ENCODE peak calls at places on chromosomes 3 and 15, in ten cellular contexts. N, T, F, K, P, E, O, U, G and W are unnamed samples.

GRCh38 chr15:90234519-90234988 is 545 bp downstream of the GDPGP1 start:
- DNase-seq in N (no peak), T (peak), F (no peak), K (no peak), P (no peak), E (no peak), O (peak), U (peak), G (no peak), W (no peak)

GRCh38 chr3:120468635-120469295 is 18.0 kb upstream of the FSTL1 start:
- DNase-seq in N (no peak), T (no peak), F (no peak), K (no peak), P (no peak), E (no peak), O (no peak), U (no peak), G (no peak), W (no peak)

GRCh38 chr3:177124882-177125281 is 72.4 kb downstream of the TBL1XR1 start:
- DNase-seq in N (no peak), T (no peak), F (no peak), K (no peak), P (no peak), E (no peak), O (no peak), U (no peak), G (no peak), W (no peak)

GRCh38 chr15:38069506-38069905 is 135.1 kb downstream of the TMCO5A start:
- DNase-seq in N (peak), T (peak), F (peak), K (no peak), P (no peak), E (no peak), O (no peak), U (no peak), G (no peak), W (peak)

GRCh38 chr15:32923176-32923575 is 205.4 kb downstream of the GREM1 start:
- DNase-seq in N (no peak), T (no peak), F (no peak), K (no peak), P (no peak), E (no peak), O (no peak), U (no peak), G (no peak), W (no peak)

GRCh38 chr3:150299221-150299620 is 108.9 kb upstream of the TSC22D2 start:
- DNase-seq in N (no peak), T (no peak), F (no peak), K (no peak), P (peak), E (no peak), O (no peak), U (no peak), G (no peak), W (no peak)

GRCh38 chr15:31843426-31844055 is 186.8 kb upstream of the CHRNA7 start:
- DNase-seq in N (no peak), T (no peak), F (no peak), K (no peak), P (no peak), E (no peak), O (no peak), U (no peak), G (peak), W (no peak)

GRCh38 chr15:71435552-71435951 is 320.3 kb downstream of the THSD4 start:
- DNase-seq in N (no peak), T (no peak), F (no peak), K (no peak), P (no peak), E (no peak), O (no peak), U (no peak), G (no peak), W (no peak)

GRCh38 chr3:135000465-135000864 is 205.4 kb downstream of the EPHB1 start:
- DNase-seq in N (no peak), T (no peak), F (no peak), K (no peak), P (no peak), E (no peak), O (no peak), U (no peak), G (peak), W (no peak)

GRCh38 chr3:134601539-134602439 is 49.0 kb downstream of the KY start:
- DNase-seq in N (no peak), T (peak), F (no peak), K (no peak), P (peak), E (no peak), O (no peak), U (no peak), G (peak), W (no peak)

GRCh38 chr15:22968356-22968755 is 11.8 kb downstream of the CYFIP1 start:
- DNase-seq in N (no peak), T (peak), F (no peak), K (no peak), P (no peak), E (no peak), O (no peak), U (no peak), G (no peak), W (no peak)

GRCh38 chr15:66878761-66879160 is 176.7 kb downstream of the SMAD6 start:
- DNase-seq in N (no peak), T (no peak), F (no peak), K (no peak), P (peak), E (no peak), O (no peak), U (no peak), G (peak), W (peak)

GRCh38 chr3:10198761-10199688 is 34.3 kb downstream of the IRAK2 start:
- DNase-seq in N (no peak), T (peak), F (peak), K (peak), P (no peak), E (no peak), O (peak), U (no peak), G (no peak), W (peak)

GRCh38 chr15:40425681-40426080 is 15.1 kb upstream of the BAHD1 start:
- DNase-seq in N (no peak), T (no peak), F (no peak), K (no peak), P (no peak), E (no peak), O (no peak), U (no peak), G (no peak), W (no peak)

GRCh38 chr3:36796896-36797295 is 32.5 kb upstream of the DCLK3 start:
- DNase-seq in N (no peak), T (peak), F (no peak), K (no peak), P (no peak), E (no peak), O (no peak), U (no peak), G (no peak), W (no peak)

GRCh38 chr3:36786921-36787890 is 22.9 kb upstream of the DCLK3 start:
- DNase-seq in N (no peak), T (no peak), F (no peak), K (no peak), P (no peak), E (peak), O (no peak), U (no peak), G (peak), W (no peak)

GRCh38 chr3:36790765-36791164 is 26.4 kb upstream of the DCLK3 start:
- DNase-seq in N (no peak), T (no peak), F (no peak), K (no peak), P (no peak), E (no peak), O (no peak), U (no peak), G (peak), W (no peak)

GRCh38 chr3:36795622-36796021 is 31.3 kb upstream of the DCLK3 start:
- DNase-seq in N (no peak), T (no peak), F (no peak), K (no peak), P (no peak), E (no peak), O (no peak), U (no peak), G (peak), W (no peak)

DNA sequence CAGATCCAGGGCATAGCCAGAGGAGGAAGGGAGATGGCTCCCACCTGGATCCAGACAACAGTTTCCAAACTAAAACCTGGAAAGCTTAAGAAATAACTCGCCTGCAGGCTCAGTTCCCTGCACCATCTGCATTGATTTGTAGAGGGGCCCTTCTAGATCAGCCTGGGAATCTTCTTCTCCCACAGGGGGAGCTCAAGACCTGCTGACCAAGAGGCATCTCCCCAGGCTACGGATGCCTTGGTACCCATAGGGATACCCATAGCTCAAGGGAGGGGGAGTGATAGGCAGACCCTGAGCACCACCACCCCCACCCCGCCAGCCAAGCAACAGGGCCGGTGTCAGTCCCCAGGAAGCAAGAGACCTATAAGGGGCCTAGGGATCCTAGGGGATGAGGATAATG is 28.0 kb upstream of the DCLK3 start:
- DNase-seq in N (no peak), T (peak), F (no peak), K (no peak), P (peak), E (no peak), O (peak), U (peak), G (peak), W (peak)
- TF ChIP-seq CTCF in N (no peak), T (peak), F (no peak), K (no peak), P (peak), E (peak), O (peak), U (peak), G (no peak), W (peak)

GRCh38 chr3:172125963-172126403 is 86.6 kb downstream of the FNDC3B start:
- DNase-seq in N (peak), T (peak), F (peak), K (no peak), P (no peak), E (peak), O (no peak), U (peak), G (no peak), W (no peak)
- H3K27ac ChIP-seq in N (peak), T (peak), F (peak), K (no peak), P (peak), E (peak), O (peak), U (peak), G (peak), W (no peak)

GRCh38 chr3:195853930-195854478 is 42.3 kb upstream of the MUC4 start:
- DNase-seq in N (no peak), T (no peak), F (no peak), K (no peak), P (no peak), E (no peak), O (no peak), U (no peak), G (no peak), W (no peak)

GRCh38 chr3:195856410-195857084 is 44.8 kb upstream of the MUC4 start:
- DNase-seq in N (no peak), T (no peak), F (no peak), K (no peak), P (no peak), E (no peak), O (no peak), U (no peak), G (no peak), W (no peak)

GRCh38 chr3:195854628-195855300 is 43.0 kb upstream of the MUC4 start:
- DNase-seq in N (no peak), T (no peak), F (no peak), K (no peak), P (no peak), E (no peak), O (no peak), U (no peak), G (no peak), W (no peak)

GRCh38 chr3:195853036-195853435 is 41.3 kb upstream of the MUC4 start:
- DNase-seq in N (no peak), T (no peak), F (no peak), K (no peak), P (no peak), E (no peak), O (no peak), U (no peak), G (no peak), W (no peak)

GRCh38 chr3:195855471-195856409 is 44.0 kb upstream of the MUC4 start:
- DNase-seq in N (no peak), T (no peak), F (no peak), K (no peak), P (no peak), E (no peak), O (no peak), U (no peak), G (no peak), W (peak)
- TF ChIP-seq CTCF in N (no peak), T (no peak), F (no peak), K (no peak), P (no peak), E (no peak), O (peak), U (no peak), G (no peak), W (peak)

GRCh38 chr15:68279779-68280745 is 2.5 kb downstream of the FEM1B start:
- DNase-seq in N (no peak), T (no peak), F (no peak), K (no peak), P (no peak), E (no peak), O (no peak), U (no peak), G (no peak), W (no peak)

GRCh38 chr15:68277605-68278344 is at the start of gene FEM1B:
- DNase-seq in N (peak), T (peak), F (peak), K (peak), P (peak), E (peak), O (peak), U (peak), G (peak), W (peak)

GRCh38 chr15:68281008-68281407 is 3.5 kb downstream of the FEM1B start:
- DNase-seq in N (no peak), T (no peak), F (no peak), K (no peak), P (no peak), E (no peak), O (no peak), U (no peak), G (no peak), W (no peak)

GRCh38 chr15:68278345-68279217 is 1.0 kb downstream of the FEM1B start:
- DNase-seq in N (peak), T (peak), F (peak), K (no peak), P (peak), E (no peak), O (peak), U (peak), G (no peak), W (peak)

DNA sequence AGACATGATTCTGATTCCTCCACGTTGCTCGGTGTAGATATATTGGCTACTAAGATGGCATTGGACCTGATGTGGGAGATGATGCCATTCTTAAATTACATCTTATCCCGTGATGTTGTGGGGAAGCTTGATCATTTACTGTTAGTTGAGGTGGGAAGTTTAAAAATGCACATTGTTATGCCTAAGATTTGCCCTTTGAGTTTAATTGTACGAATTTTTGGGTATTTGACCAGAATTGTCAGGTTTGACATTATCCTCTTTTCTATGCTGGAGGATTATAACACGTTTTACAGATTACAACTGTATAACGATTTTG is 1.6 kb downstream of the FEM1B start:
- DNase-seq in N (no peak), T (no peak), F (no peak), K (no peak), P (no peak), E (no peak), O (no peak), U (no peak), G (no peak), W (no peak)
- H3K27ac ChIP-seq in N (peak), T (peak), F (peak), K (peak), P (peak), E (peak), O (peak), U (peak), G (peak), W (peak)

GRCh38 chr3:72254483-72254882 is 469.5 kb upstream of the PROK2 start:
- DNase-seq in N (no peak), T (no peak), F (no peak), K (no peak), P (no peak), E (no peak), O (no peak), U (no peak), G (no peak), W (no peak)

GRCh38 chr3:72258366-72258765 is 473.4 kb upstream of the PROK2 start:
- DNase-seq in N (no peak), T (no peak), F (no peak), K (no peak), P (no peak), E (no peak), O (no peak), U (no peak), G (no peak), W (no peak)

GRCh38 chr3:72258786-72259185 is 473.8 kb upstream of the PROK2 start:
- DNase-seq in N (no peak), T (no peak), F (no peak), K (no peak), P (no peak), E (no peak), O (no peak), U (no peak), G (no peak), W (no peak)

GRCh38 chr3:72255191-72255590 is 470.2 kb upstream of the PROK2 start:
- DNase-seq in N (no peak), T (no peak), F (no peak), K (no peak), P (peak), E (no peak), O (no peak), U (peak), G (no peak), W (no peak)

DNA sequence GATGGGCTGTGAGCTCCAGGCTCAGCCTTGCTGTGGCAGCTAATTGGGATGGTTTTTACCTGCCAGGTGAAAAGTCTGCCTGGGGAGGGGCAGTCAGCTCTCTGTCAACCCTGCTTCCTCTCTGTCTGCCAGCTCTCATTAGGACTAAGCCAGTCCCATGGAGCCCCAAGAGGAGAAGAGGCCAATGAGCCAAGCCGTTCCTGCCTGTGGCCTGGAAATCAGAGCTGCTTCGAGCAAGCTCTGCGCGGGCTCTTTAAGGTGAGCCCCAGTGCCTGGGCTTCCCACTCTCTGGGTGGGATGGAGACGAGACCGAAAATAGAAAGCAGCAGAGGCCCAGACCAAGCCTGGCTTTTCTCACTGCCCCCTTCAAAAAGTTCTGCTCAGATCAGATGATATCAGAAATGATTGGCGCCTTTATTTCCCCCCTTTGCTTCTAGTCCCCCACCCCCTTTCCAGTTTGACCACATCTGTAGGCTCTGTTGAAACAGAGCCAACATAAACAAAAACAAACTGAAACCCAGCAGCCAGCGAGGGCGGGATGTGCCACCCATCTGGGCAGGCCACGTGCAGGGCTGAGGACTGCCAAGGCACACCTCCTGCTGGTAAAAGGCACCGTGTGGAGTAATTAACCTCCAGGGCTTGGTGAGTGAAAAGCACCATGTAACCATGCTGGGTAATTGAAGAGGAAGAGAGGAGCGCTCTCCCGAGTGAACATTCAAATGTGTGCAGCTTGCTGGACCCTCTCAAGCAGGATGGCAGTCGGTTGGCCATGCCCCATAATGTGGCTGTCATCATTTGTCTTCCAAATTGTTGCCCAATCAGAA is 471.0 kb upstream of the PROK2 start:
- DNase-seq in N (peak), T (no peak), F (peak), K (no peak), P (peak), E (peak), O (no peak), U (peak), G (no peak), W (no peak)
- TF ChIP-seq CTCF in N (no peak), T (no peak), F (no peak), K (no peak), P (peak), E (no peak), O (no peak), U (no peak), G (no peak), W (no peak)

DNA sequence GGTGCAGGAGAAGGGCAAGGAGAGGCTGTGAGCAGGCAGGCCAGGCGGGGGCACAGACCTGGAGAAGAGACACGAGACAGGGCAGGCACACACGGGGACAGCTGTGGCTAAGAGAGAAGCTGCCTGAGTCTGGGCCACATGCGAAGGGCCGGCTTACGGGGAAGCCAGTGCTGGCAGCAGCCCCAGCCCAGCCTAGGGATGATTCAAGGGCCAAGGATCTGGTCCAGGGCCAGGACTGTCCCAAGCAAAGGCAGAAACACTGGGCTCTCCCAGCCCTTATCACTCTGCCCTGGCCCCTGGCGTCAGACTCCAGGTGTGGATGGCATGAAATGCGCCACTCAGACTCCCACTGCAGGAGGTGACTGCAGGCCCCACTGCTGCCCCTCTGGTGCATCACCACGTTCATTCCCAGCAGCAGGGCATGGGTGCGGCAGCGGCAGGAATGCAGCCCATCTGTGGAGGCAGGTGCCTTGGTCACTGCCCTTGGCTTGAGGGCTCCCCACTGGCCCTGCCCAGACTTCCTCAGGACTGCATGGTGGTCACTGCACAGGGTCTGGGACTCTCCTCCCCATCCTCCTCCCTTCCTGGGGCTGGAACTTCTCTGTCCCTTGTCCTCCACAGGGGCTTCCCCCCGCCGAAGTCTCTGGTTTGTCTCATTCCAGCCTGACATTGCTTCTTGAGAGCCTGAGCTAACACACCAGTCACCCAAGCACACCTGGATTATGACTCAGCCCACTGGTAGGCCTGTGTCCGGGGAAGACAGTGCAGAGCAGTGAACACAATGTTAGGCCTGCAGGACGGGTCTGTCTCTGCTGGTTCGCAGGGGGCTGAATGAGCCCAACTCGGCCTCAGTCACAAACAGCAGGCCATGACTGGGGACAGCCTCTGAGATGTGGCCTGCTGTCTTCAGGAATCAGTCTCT is 69.3 kb downstream of the TBC1D2B start:
- DNase-seq in N (peak), T (peak), F (peak), K (no peak), P (no peak), E (peak), O (no peak), U (no peak), G (no peak), W (no peak)
- H3K27ac ChIP-seq in N (no peak), T (no peak), F (no peak), K (no peak), P (no peak), E (peak), O (no peak), U (no peak), G (peak), W (no peak)